ENCODE peak calls at places on chromosomes 7 and 10, in six cellular contexts. W is Peyer's patch, S is fibroblast of lung, M is HCT116, F is cardiac muscle cell, K is bronchial epithelial cell. R is an unnamed sample.

GRCh38 chr7:26376208-26376917 is 84.7 kb downstream of the SNX10 start:
- DNase-seq in W (peak; percentile 64), S (no peak), M (no peak), F (no peak), K (no peak), R (peak; percentile 34)

GRCh38 chr7:159015894-159016410 is 128.7 kb downstream of the VIPR2 start:
- DNase-seq in W (no peak), S (no peak), M (no peak), F (no peak), K (no peak), R (no peak)

GRCh38 chr10:88066876-88067275 is 203.5 kb downstream of the PTEN start:
- DNase-seq in W (peak; percentile 73), S (no peak), M (no peak), F (no peak), K (no peak), R (no peak)

GRCh38 chr7:17680026-17680425 is 260.3 kb downstream of the SNX13 start:
- DNase-seq in W (peak; percentile 66), S (peak; percentile 74), M (no peak), F (peak; percentile 95), K (peak; percentile 96), R (no peak)

GRCh38 chr10:76444034-76444800 is 1012.8 kb downstream of the LRMDA start:
- DNase-seq in W (no peak), S (peak; percentile 70), M (no peak), F (peak; percentile 44), K (no peak), R (no peak)

GRCh38 chr10:114538544-114538906 is 119.5 kb downstream of the ABLIM1 start:
- DNase-seq in W (peak; percentile 88), S (no peak), M (no peak), F (no peak), K (peak; percentile 38), R (no peak)

GRCh38 chr10:75651452-75651851 is 220.0 kb downstream of the LRMDA start:
- DNase-seq in W (no peak), S (peak; percentile 29), M (peak; percentile 15), F (no peak), K (peak; percentile 36), R (no peak)

GRCh38 chr10:119344381-119344780 is 137.0 kb downstream of the GRK5 start:
- DNase-seq in W (no peak), S (no peak), M (no peak), F (no peak), K (no peak), R (no peak)

GRCh38 chr10:71835671-71836593 is 15.1 kb downstream of the PSAP start:
- DNase-seq in W (peak; percentile 89), S (peak; percentile 92), M (no peak), F (peak; percentile 96), K (no peak), R (no peak)

GRCh38 chr7:117092801-117093200 is 139.5 kb downstream of the ST7 start:
- DNase-seq in W (no peak), S (peak; percentile 61), M (no peak), F (no peak), K (no peak), R (no peak)

GRCh38 chr10:118241229-118242137 is 100.6 kb downstream of the FAM204A start:
- DNase-seq in W (peak; percentile 91), S (peak; percentile 84), M (peak; percentile 81), F (peak; percentile 88), K (peak; percentile 73), R (peak; percentile 43)

GRCh38 chr10:118249714-118250113 is 92.4 kb downstream of the FAM204A start:
- DNase-seq in W (no peak), S (no peak), M (no peak), F (no peak), K (no peak), R (no peak)

GRCh38 chr10:118251791-118252190 is 90.3 kb downstream of the FAM204A start:
- DNase-seq in W (no peak), S (no peak), M (no peak), F (no peak), K (peak; percentile 53), R (no peak)

GRCh38 chr10:118243907-118244306 is 98.2 kb downstream of the FAM204A start:
- DNase-seq in W (no peak), S (no peak), M (no peak), F (no peak), K (no peak), R (no peak)

GRCh38 chr10:118246340-118247247 is 95.5 kb downstream of the FAM204A start:
- DNase-seq in W (no peak), S (no peak), M (no peak), F (no peak), K (peak; percentile 78), R (no peak)
- TF ChIP-seq CTCF in W (no peak), S (no peak), M (no peak), F (no peak), K (no peak), R (no peak)

GRCh38 chr10:102230264-102230860 is 4.3 kb downstream of the ELOVL3 start:
- DNase-seq in W (peak; percentile 56), S (peak; percentile 65), M (peak; percentile 91), F (peak; percentile 77), K (peak; percentile 29), R (peak; percentile 27)

GRCh38 chr10:102233997-102234396 is 7.3 kb downstream of the PITX3 start:
- DNase-seq in W (no peak), S (no peak), M (no peak), F (no peak), K (no peak), R (no peak)

GRCh38 chr10:102229810-102230263 is 3.7 kb downstream of the ELOVL3 start:
- DNase-seq in W (peak; percentile 93), S (peak; percentile 72), M (peak; percentile 85), F (peak; percentile 80), K (peak; percentile 73), R (peak; percentile 83)

GRCh38 chr10:102231357-102232318 is 5.5 kb downstream of the ELOVL3 start:
- DNase-seq in W (peak; percentile 78), S (no peak), M (peak; percentile 40), F (peak; percentile 33), K (no peak), R (peak; percentile 65)

DNA sequence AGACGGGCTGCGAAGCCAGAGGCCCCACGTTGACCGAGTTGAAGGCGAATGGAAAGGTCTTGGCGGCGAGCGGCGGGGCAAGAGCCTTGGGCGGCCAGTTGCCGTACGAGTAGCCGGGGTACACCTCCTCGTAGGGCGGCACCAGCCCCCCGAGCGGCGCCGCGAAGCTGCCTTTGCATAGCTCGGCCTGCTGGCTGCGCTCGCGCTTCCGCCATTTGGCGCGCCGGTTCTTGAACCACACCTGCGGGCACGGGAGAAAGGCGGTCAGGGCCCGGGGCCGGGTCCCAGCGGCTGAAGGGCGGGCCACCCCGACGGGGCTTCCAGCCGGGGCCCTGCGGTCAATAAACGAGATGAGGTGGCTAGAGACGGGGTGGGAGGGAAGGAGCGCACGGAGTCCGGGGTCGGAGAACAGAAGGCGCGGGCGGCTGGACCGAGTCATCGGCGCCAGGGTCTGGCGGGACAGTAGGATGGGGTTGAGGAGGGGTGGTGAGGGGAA is 4.8 kb downstream of the ELOVL3 start:
- DNase-seq in W (peak; percentile 65), S (no peak), M (peak; percentile 31), F (peak; percentile 37), K (no peak), R (peak; percentile 45)
- TF ChIP-seq CTCF in W (no peak), S (no peak), M (peak; percentile 58), F (peak; percentile 41), K (peak; percentile 53), R (no peak)

GRCh38 chr10:110918269-110918632 is 729 bp downstream of the BBIP1 start:
- DNase-seq in W (peak; percentile 98), S (peak; percentile 96), M (peak; percentile 93), F (no peak), K (peak; percentile 92), R (no peak)
- TF ChIP-seq CTCF in W (no peak), S (no peak), M (no peak), F (no peak), K (no peak), R (no peak)

GRCh38 chr10:61792921-61793320 is 108.6 kb upstream of the ARID5B start:
- DNase-seq in W (no peak), S (no peak), M (no peak), F (no peak), K (no peak), R (no peak)

GRCh38 chr10:61793760-61794713 is 107.5 kb upstream of the ARID5B start:
- DNase-seq in W (no peak), S (peak; percentile 51), M (no peak), F (no peak), K (no peak), R (no peak)

GRCh38 chr10:61796785-61797184 is 104.7 kb upstream of the ARID5B start:
- DNase-seq in W (no peak), S (no peak), M (no peak), F (no peak), K (no peak), R (no peak)

GRCh38 chr10:61795147-61795546 is 106.4 kb upstream of the ARID5B start:
- DNase-seq in W (no peak), S (no peak), M (no peak), F (no peak), K (no peak), R (no peak)

GRCh38 chr10:61795551-61795950 is 105.9 kb upstream of the ARID5B start:
- DNase-seq in W (no peak), S (no peak), M (no peak), F (no peak), K (no peak), R (no peak)
- TF ChIP-seq CTCF in W (no peak), S (no peak), M (peak; percentile 56), F (peak; percentile 8), K (no peak), R (no peak)

DNA sequence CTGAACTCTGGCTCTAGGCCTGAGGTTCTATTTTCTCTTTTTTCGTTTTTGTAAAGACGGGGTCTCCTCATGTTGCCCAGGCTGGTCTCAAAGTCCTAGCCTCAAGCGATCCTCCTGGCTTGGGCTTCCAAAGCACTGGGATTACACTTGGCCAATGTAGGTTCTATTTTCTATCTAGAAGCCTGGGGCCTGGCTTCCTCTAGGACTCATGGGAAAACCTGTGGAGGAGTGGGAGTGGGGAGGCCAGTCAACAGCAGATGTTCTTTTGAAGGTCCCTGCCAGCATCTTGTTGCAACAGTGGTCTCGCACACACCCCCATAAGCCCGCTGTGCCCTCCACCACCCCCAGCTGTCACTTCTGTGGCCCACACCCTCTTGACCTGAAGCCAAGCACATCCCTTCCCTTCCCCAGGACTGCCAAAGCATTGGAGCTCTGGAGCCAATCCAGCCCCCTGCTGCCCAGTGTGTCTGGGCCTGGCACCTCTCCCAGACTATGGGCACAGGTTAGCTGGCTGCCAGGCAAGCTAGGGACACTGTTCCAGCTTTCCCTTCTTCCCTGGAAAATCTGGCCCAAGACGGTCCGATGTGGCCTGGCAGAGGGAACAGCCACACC is 1.9 kb upstream of the STX1A start:
- DNase-seq in W (no peak), S (peak; percentile 35), M (no peak), F (no peak), K (no peak), R (no peak)
- TF ChIP-seq CTCF in W (no peak), S (no peak), M (no peak), F (no peak), K (no peak), R (no peak)

GRCh38 chr7:135704074-135704473 is 23.9 kb downstream of the SLC13A4 start:
- DNase-seq in W (no peak), S (no peak), M (no peak), F (no peak), K (no peak), R (no peak)
- TF ChIP-seq CTCF in W (no peak), S (no peak), M (peak; percentile 61), F (peak; percentile 34), K (peak; percentile 29), R (no peak)

GRCh38 chr7:151315038-151315655 is 26.5 kb upstream of the NUB1 start:
- DNase-seq in W (peak; percentile 89), S (peak; percentile 78), M (peak; percentile 54), F (peak; percentile 76), K (peak; percentile 38), R (peak; percentile 57)
- TF ChIP-seq CTCF in W (peak; percentile 72), S (peak; percentile 87), M (peak; percentile 78), F (peak; percentile 72), K (peak; percentile 78), R (peak; percentile 89)

R was measured in natural killer cell.